ENCODE peak calls at places on chromosomes 1 and 21, in eight cellular contexts. W is KBM-7, Z is T-helper 2 cell, H is HT1080, Y is EH, F is NCI-H345, N is GM06990, I is SW480. P is an unnamed sample.
A peak's percentile ranks its signal among the peaks of the same experiment; 100 is the strongest.

GRCh38 chr1:75630998-75631397 is 20.1 kb upstream of the SLC44A5 start:
- DNase-seq in W (no peak), Z (no peak), Y (no peak), I (no peak), N (no peak), F (no peak), H (no peak), P (no peak)

GRCh38 chr1:177937931-177938330 is 31.9 kb downstream of the SEC16B start:
- DNase-seq in N (no peak), H (no peak), W (no peak), Y (peak; percentile 83), F (no peak), Z (no peak), I (no peak), P (no peak)

GRCh38 chr1:180311011-180311730 is 81.1 kb downstream of the LHX4 start:
- DNase-seq in Y (peak; percentile 67), W (no peak), H (peak; percentile 74), I (no peak), Z (no peak), N (no peak), F (no peak), P (no peak)

GRCh38 chr1:221735976-221736375 is 5.9 kb downstream of the DUSP10 start:
- DNase-seq in F (no peak), Y (no peak), N (no peak), W (no peak), H (no peak), I (no peak), Z (no peak), P (no peak)

GRCh38 chr21:41783476-41784150 is 16.8 kb upstream of the RIPK4 start:
- DNase-seq in Y (peak; percentile 93), Z (no peak), N (no peak), W (peak; percentile 65), F (peak; percentile 94), I (peak; percentile 98), H (peak; percentile 71), P (no peak)

GRCh38 chr1:15863156-15863901 is 15.8 kb downstream of the SPEN start:
- DNase-seq in W (no peak), N (no peak), Z (no peak), Y (no peak), H (no peak), F (no peak), I (no peak), P (no peak)

GRCh38 chr1:162171078-162171477 is 101.6 kb downstream of the NOS1AP start:
- DNase-seq in Y (peak; percentile 66), H (no peak), I (no peak), N (no peak), Z (no peak), W (no peak), F (no peak), P (no peak)

GRCh38 chr1:165632491-165632890 is 1.5 kb downstream of the MGST3 start:
- DNase-seq in Y (no peak), I (no peak), F (no peak), Z (no peak), W (peak; percentile 46), N (no peak), H (no peak), P (no peak)

GRCh38 chr1:40774266-40774998 is 9.2 kb upstream of the KCNQ4 start:
- DNase-seq in N (no peak), I (peak; percentile 30), F (peak; percentile 29), W (peak; percentile 63), Z (peak; percentile 32), H (no peak), Y (peak; percentile 33), P (peak; percentile 52)

GRCh38 chr1:151721788-151722510 is 627 bp downstream of the RIIAD1 start:
- DNase-seq in N (no peak), H (no peak), Y (no peak), Z (no peak), F (no peak), I (no peak), W (no peak), P (no peak)

GRCh38 chr1:170214117-170214979 is 68.6 kb downstream of the NTMT2 start:
- DNase-seq in Z (no peak), F (no peak), I (no peak), Y (peak; percentile 21), N (peak; percentile 3), H (peak; percentile 32), W (no peak), P (no peak)

GRCh38 chr1:38004284-38005101 is 821 bp downstream of the FHL3 start:
- DNase-seq in H (no peak), Z (no peak), N (no peak), F (no peak), Y (peak; percentile 39), I (no peak), W (no peak), P (no peak)

GRCh38 chr1:29703596-29703995 is 467.3 kb downstream of the PTPRU start:
- DNase-seq in H (peak; percentile 57), N (no peak), F (peak; percentile 44), I (peak; percentile 50), W (peak; percentile 5), Z (no peak), Y (peak; percentile 66), P (peak; percentile 38)

GRCh38 chr1:15249032-15249601 is 2.1 kb downstream of the FHAD1 start:
- DNase-seq in F (no peak), N (no peak), H (peak; percentile 53), Z (no peak), W (peak; percentile 81), Y (no peak), I (peak; percentile 16), P (no peak)

GRCh38 chr1:56135069-56135863 is 444.1 kb downstream of the PLPP3 start:
- DNase-seq in N (peak; percentile 54), H (peak; percentile 32), I (no peak), Z (no peak), Y (no peak), F (no peak), W (no peak), P (no peak)

GRCh38 chr1:165949335-165950130 is 122.1 kb downstream of the UCK2 start:
- DNase-seq in Y (peak; percentile 41), W (no peak), I (no peak), F (peak; percentile 65), N (no peak), H (no peak), Z (no peak), P (no peak)

GRCh38 chr1:162854245-162854860 is 6.6 kb downstream of the CCDC190 start:
- DNase-seq in W (peak; percentile 63), F (peak; percentile 66), H (peak; percentile 83), Z (no peak), N (no peak), I (peak; percentile 81), Y (peak; percentile 78), P (peak; percentile 38)

GRCh38 chr1:65459397-65459768 is 38.9 kb downstream of the LEPR start:
- DNase-seq in N (no peak), Z (no peak), F (no peak), H (peak; percentile 46), I (peak; percentile 21), W (peak; percentile 69), Y (peak; percentile 56), P (peak; percentile 68)

GRCh38 chr1:6013491-6013890 is 21.3 kb upstream of the NPHP4 start:
- DNase-seq in W (no peak), F (no peak), N (no peak), Y (no peak), H (no peak), Z (no peak), I (no peak), P (no peak)

GRCh38 chr1:40036574-40036973 is 4.0 kb upstream of the CAP1 start:
- DNase-seq in F (no peak), H (peak; percentile 68), Y (peak; percentile 83), N (no peak), W (peak; percentile 48), Z (no peak), I (no peak), P (no peak)

GRCh38 chr1:245428681-245429080 is 273.9 kb downstream of the KIF26B start:
- DNase-seq in Z (no peak), H (no peak), N (no peak), I (no peak), F (no peak), W (no peak), Y (peak; percentile 7), P (no peak)

GRCh38 chr1:209534496-209535250 is 48.8 kb upstream of the CAMK1G start:
- DNase-seq in I (no peak), F (no peak), W (no peak), Y (no peak), H (no peak), N (no peak), Z (no peak), P (no peak)

GRCh38 chr1:193543259-193543658 is 356.8 kb upstream of the B3GALT2 start:
- DNase-seq in I (no peak), Y (peak; percentile 67), W (no peak), N (no peak), F (no peak), Z (no peak), H (no peak), P (no peak)

GRCh38 chr1:36956570-36956969 is 77.7 kb downstream of the GRIK3 start:
- DNase-seq in H (no peak), N (no peak), W (no peak), Z (no peak), Y (no peak), F (no peak), I (no peak), P (no peak)

GRCh38 chr21:35328856-35329455 is 279.9 kb upstream of the RUNX1 start:
- DNase-seq in Y (no peak), N (no peak), Z (no peak), H (no peak), I (no peak), W (peak; percentile 11), F (peak; percentile 32), P (no peak)

GRCh38 chr1:182680901-182681300 is 3.5 kb downstream of the RGS8 start:
- DNase-seq in F (no peak), Y (peak; percentile 34), N (no peak), W (no peak), Z (no peak), H (peak; percentile 63), I (peak; percentile 13), P (no peak)

GRCh38 chr21:46150073-46150472 is 5.3 kb downstream of the FTCD start:
- DNase-seq in F (no peak), I (no peak), Y (no peak), Z (peak; percentile 5), N (peak; percentile 3), W (no peak), H (no peak), P (no peak)

P was measured in cerebellar cortex.